ENCODE peak calls at places on chromosome 18, in four cellular contexts. F is GM12878, L is K562, Z is HepG2. J is an unnamed sample.

GRCh38 chr18:12908706-12909105 is 24.7 kb upstream of the PTPN2 start:
- DNase-seq in Z (no peak), F (no peak), L (no peak), J (no peak)

GRCh38 chr18:61459896-61460295 is 126.7 kb downstream of the CDH20 start:
- DNase-seq in Z (no peak), L (no peak), F (no peak), J (no peak)

GRCh38 chr18:64840911-64841701 is 692.2 kb upstream of the LINC00305 start:
- DNase-seq in L (no peak), Z (no peak), F (no peak), J (no peak)

GRCh38 chr18:32975166-32975441 is 202.3 kb upstream of the KLHL14 start:
- DNase-seq in L (no peak), Z (no peak), F (no peak), J (no peak)

GRCh38 chr18:12305930-12306629 is 2.0 kb upstream of the TUBB6 start:
- DNase-seq in L (peak), F (no peak), Z (no peak), J (no peak)

GRCh38 chr18:42114310-42114943 is 159.4 kb downstream of the PIK3C3 start:
- DNase-seq in F (peak), Z (peak), L (peak), J (peak)

GRCh38 chr18:75784413-75784812 is 356.9 kb upstream of the SMIM21 start:
- DNase-seq in L (no peak), Z (no peak), F (no peak), J (peak)

GRCh38 chr18:75089748-75090327 is 119.1 kb downstream of the PTGR3 start:
- DNase-seq in Z (no peak), F (no peak), L (no peak), J (no peak)

GRCh38 chr18:65942103-65942502 is 191.3 kb downstream of the CDH7 start:
- DNase-seq in Z (no peak), F (no peak), L (no peak), J (no peak)

GRCh38 chr18:7980661-7981060 is 413.5 kb downstream of the PTPRM start:
- DNase-seq in L (no peak), F (no peak), Z (no peak), J (no peak)

GRCh38 chr18:80046961-80047541 is 12.8 kb downstream of the RBFA start:
- DNase-seq in Z (no peak), F (no peak), L (no peak), J (no peak)

GRCh38 chr18:79940814-79941472 is 10.5 kb downstream of the SLC66A2 start:
- DNase-seq in Z (no peak), F (no peak), L (no peak), J (no peak)

GRCh38 chr18:6729247-6730091 is at the start of gene ARHGAP28:
- DNase-seq in L (peak), Z (no peak), F (no peak), J (peak)
- TF ChIP-seq MXI1 in L (peak), Z (no peak), F (no peak), J (peak)

GRCh38 chr18:24764766-24765165 is 304.3 kb downstream of the HRH4 start:
- DNase-seq in Z (no peak), L (no peak), F (no peak), J (no peak)
- TF ChIP-seq TAF1 in Z (no peak), L (no peak), F (no peak), J (no peak)

GRCh38 chr18:22346968-22347611 is 70.6 kb downstream of the CTAGE1 start:
- DNase-seq in Z (peak), F (no peak), L (peak), J (no peak)
- TF ChIP-seq MXI1 in Z (no peak), F (no peak), L (no peak), J (no peak)

DNA sequence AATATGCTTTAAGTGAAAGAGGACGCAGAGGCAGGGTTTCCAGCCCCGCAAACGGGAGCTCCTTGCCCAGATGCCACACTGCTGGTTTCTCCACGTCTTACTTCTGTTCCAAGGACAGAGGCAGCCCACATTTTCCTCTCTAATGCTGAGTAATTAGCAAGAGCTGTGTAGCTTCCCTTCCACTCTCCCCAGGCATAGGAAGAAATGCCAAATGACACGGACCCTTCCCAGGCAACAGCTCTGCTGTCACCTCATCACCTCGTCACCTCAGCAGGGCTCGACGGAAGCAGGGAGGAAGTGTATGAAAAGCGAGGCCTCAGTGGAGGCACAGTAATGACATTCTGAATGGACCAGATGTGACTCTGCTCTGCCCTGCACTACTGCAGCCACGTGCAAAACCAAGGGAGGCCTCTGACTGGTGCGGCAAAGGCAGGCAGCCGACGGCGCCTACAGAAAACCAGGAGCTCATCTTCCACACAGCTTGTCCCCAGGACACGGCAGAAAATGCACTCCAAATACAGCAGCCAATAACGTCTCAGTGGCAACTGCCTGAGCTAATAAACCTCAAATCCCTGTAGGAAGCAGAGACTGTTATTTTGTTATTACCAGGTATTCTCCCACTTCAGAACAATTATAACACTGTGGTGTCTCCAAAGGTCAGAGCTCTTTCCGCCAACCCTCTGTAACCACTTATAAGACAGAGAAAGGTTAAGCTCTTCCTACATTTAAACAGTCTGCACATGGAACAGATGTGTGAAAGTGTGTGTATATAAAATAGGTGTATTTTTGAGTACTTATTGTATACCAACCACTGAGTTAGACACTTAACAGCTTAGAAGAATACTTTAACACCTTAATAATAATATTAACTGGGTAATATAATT is 64.3 kb downstream of the FBXO15 start:
- DNase-seq in L (no peak), Z (no peak), F (no peak), J (no peak)
- TF ChIP-seq TAF1 in L (no peak), Z (no peak), F (no peak), J (no peak)

GRCh38 chr18:37419272-37419671 is 146.3 kb downstream of the CELF4 start:
- DNase-seq in L (no peak), F (no peak), Z (no peak), J (no peak)
- TF ChIP-seq MXI1 in L (no peak), F (no peak), Z (no peak), J (no peak)

GRCh38 chr18:59268722-59269562 is 4.3 kb downstream of the RAX start:
- DNase-seq in F (no peak), Z (peak), L (peak), J (peak)
- TF ChIP-seq TAF1 in F (no peak), Z (no peak), L (no peak), J (no peak)

GRCh38 chr18:45638544-45638943 is 23.3 kb downstream of the SLC14A2 start:
- DNase-seq in L (no peak), F (no peak), Z (no peak), J (no peak)
- TF ChIP-seq MXI1 in L (no peak), F (no peak), Z (no peak), J (no peak)

GRCh38 chr18:22683196-22683676 is 249.9 kb upstream of the RBBP8 start:
- DNase-seq in F (no peak), L (peak), Z (peak), J (no peak)
- TF ChIP-seq TAF1 in F (no peak), L (no peak), Z (no peak), J (no peak)

GRCh38 chr18:28177828-28178635 is 1.1 kb upstream of the CDH2 start:
- DNase-seq in L (no peak), F (no peak), Z (peak), J (peak)
- TF ChIP-seq MXI1 in L (no peak), F (no peak), Z (no peak), J (no peak)